ENCODE peak calls at places on chromosomes 2 and 18, in ten cellular contexts. Y is stomach, D is adrenal gland, F is neural progenitor cell, R is right cardiac atrium, X is astrocyte, J is lower lobe of right lung, W is psoas muscle, M is left ventricle myocardium inferior, L is A549. I is an unnamed sample. For H3K4me1 and H3K9me3, the result is how much of the 10 kb centered on the place peaks cover.

GRCh38 chr2:33924770-33925169 is 325.7 kb upstream of the FAM98A start:
- DNase-seq in Y (no peak), D (no peak), F (no peak), R (no peak), X (no peak), J (no peak), W (no peak), M (no peak), L (no peak), I (no peak)

GRCh38 chr2:65754219-65754618 is 321.8 kb upstream of the SPRED2 start:
- DNase-seq in Y (no peak), D (peak), F (no peak), R (no peak), X (peak), J (no peak), W (no peak), M (no peak), L (no peak), I (no peak)

GRCh38 chr2:194087569-194087968 is 1569.5 kb upstream of the SLC39A10 start:
- DNase-seq in Y (no peak), D (no peak), F (no peak), R (no peak), X (no peak), J (no peak), W (no peak), M (no peak), L (no peak), I (no peak)

GRCh38 chr2:151914989-151915628 is 86.9 kb upstream of the ARL5A start:
- DNase-seq in Y (no peak), D (no peak), F (no peak), R (peak), X (no peak), J (no peak), W (no peak), M (no peak), L (no peak), I (no peak)

GRCh38 chr18:650428-650858 is 7.0 kb upstream of the TYMS start:
- DNase-seq in Y (no peak), D (no peak), F (no peak), R (no peak), X (no peak), J (no peak), W (no peak), M (no peak), L (no peak), I (no peak)

GRCh38 chr2:84829693-84830092 is 51.2 kb downstream of the TRABD2A start:
- DNase-seq in Y (no peak), D (no peak), F (no peak), R (no peak), X (no peak), J (no peak), W (no peak), M (no peak), L (no peak), I (no peak)

GRCh38 chr2:36287363-36288275 is 68.0 kb upstream of the CRIM1 start:
- DNase-seq in Y (no peak), D (no peak), F (no peak), R (no peak), X (peak), J (no peak), W (no peak), M (no peak), L (no peak), I (peak)

GRCh38 chr2:64645014-64645418 is 8.7 kb downstream of the SERTAD2 start:
- DNase-seq in Y (peak), D (peak), F (peak), R (peak), X (peak), J (no peak), W (no peak), M (peak), L (peak), I (peak)

GRCh38 chr2:71610671-71611070 is 157.3 kb downstream of the DYSF start:
- DNase-seq in Y (peak), D (peak), F (no peak), R (no peak), X (no peak), J (peak), W (peak), M (no peak), L (no peak), I (no peak)

GRCh38 chr2:219249203-219249980 is 3.7 kb upstream of the TUBA4B start:
- DNase-seq in Y (peak), D (peak), F (no peak), R (peak), X (peak), J (peak), W (peak), M (peak), L (peak), I (peak)

GRCh38 chr2:214774108-214774507 is 35.4 kb downstream of the BARD1 start:
- DNase-seq in Y (no peak), D (no peak), F (no peak), R (no peak), X (peak), J (no peak), W (no peak), M (no peak), L (no peak), I (peak)

GRCh38 chr2:200258881-200259576 is 47.5 kb upstream of the SPATS2L start:
- DNase-seq in Y (no peak), D (no peak), F (no peak), R (no peak), X (no peak), J (no peak), W (no peak), M (no peak), L (no peak), I (no peak)

GRCh38 chr2:54771166-54771565 is 47.7 kb downstream of the EML6 start:
- DNase-seq in Y (no peak), D (peak), F (no peak), R (no peak), X (peak), J (no peak), W (no peak), M (no peak), L (no peak), I (peak)

GRCh38 chr2:191974676-191975075 is 127.8 kb upstream of the CAVIN2 start:
- DNase-seq in Y (no peak), D (no peak), F (no peak), R (no peak), X (peak), J (no peak), W (no peak), M (no peak), L (no peak), I (no peak)

GRCh38 chr2:127560201-127560928 is 24.9 kb downstream of the MYO7B start:
- DNase-seq in Y (peak), D (peak), F (peak), R (no peak), X (peak), J (no peak), W (no peak), M (no peak), L (no peak), I (peak)

GRCh38 chr2:67871696-67872320 is 191.0 kb downstream of the C1D start:
- DNase-seq in Y (no peak), D (no peak), F (no peak), R (no peak), X (peak), J (no peak), W (no peak), M (no peak), L (no peak), I (peak)

GRCh38 chr2:20156826-20157605 is 67.9 kb downstream of the SDC1 start:
- DNase-seq in Y (no peak), D (no peak), F (no peak), R (no peak), X (no peak), J (no peak), W (no peak), M (no peak), L (no peak), I (no peak)

GRCh38 chr18:67733094-67733493 is 216.6 kb upstream of the DSEL start:
- DNase-seq in Y (no peak), D (no peak), F (no peak), R (no peak), X (peak), J (no peak), W (no peak), M (no peak), L (no peak), I (peak)

GRCh38 chr18:35641916-35642315 is 60.4 kb downstream of the GALNT1 start:
- DNase-seq in Y (no peak), D (no peak), F (no peak), R (no peak), X (no peak), J (no peak), W (no peak), M (no peak), L (no peak), I (no peak)

GRCh38 chr2:222912117-222912516 is 51.3 kb downstream of the ACSL3 start:
- DNase-seq in Y (no peak), D (peak), F (no peak), R (no peak), X (peak), J (no peak), W (no peak), M (no peak), L (no peak), I (peak)

GRCh38 chr2:180781276-180781675 is 199.1 kb upstream of the UBE2E3 start:
- DNase-seq in Y (no peak), D (no peak), F (no peak), R (no peak), X (peak), J (no peak), W (no peak), M (no peak), L (no peak), I (no peak)

GRCh38 chr2:137002911-137003310 is 237.6 kb downstream of the THSD7B start:
- DNase-seq in Y (no peak), D (no peak), F (no peak), R (no peak), X (no peak), J (no peak), W (no peak), M (no peak), L (no peak), I (no peak)

GRCh38 chr18:13813271-13813849 is 10.6 kb upstream of the MC5R start:
- DNase-seq in Y (peak), D (peak), F (peak), R (peak), X (peak), J (no peak), W (peak), M (peak), L (peak), I (peak)

GRCh38 chr2:136407952-136408318 is 290.0 kb upstream of the CXCR4 start:
- DNase-seq in Y (no peak), D (no peak), F (no peak), R (no peak), X (no peak), J (no peak), W (no peak), M (no peak), L (no peak), I (no peak)

GRCh38 chr2:28993211-28993960 is 12.3 kb downstream of the TOGARAM2 start:
- DNase-seq in Y (peak), D (no peak), F (no peak), R (no peak), X (no peak), J (peak), W (no peak), M (no peak), L (no peak), I (no peak)

GRCh38 chr2:124563415-124563814 is 538.3 kb downstream of the CNTNAP5 start:
- DNase-seq in Y (no peak), D (no peak), F (no peak), R (no peak), X (no peak), J (no peak), W (no peak), M (no peak), L (no peak), I (no peak)

GRCh38 chr18:39841133-39842041 is 2113.6 kb upstream of the PIK3C3 start:
- DNase-seq in Y (peak), D (peak), F (peak), R (peak), X (peak), J (peak), W (peak), M (no peak), L (peak), I (peak)

GRCh38 chr18:73717570-73717969 is 430.1 kb downstream of the FBXO15 start:
- DNase-seq in Y (no peak), D (no peak), F (no peak), R (no peak), X (peak), J (no peak), W (no peak), M (no peak), L (no peak), I (peak)

GRCh38 chr2:38200583-38200982 is 124.6 kb upstream of the CYP1B1 start:
- DNase-seq in Y (no peak), D (no peak), F (no peak), R (no peak), X (no peak), J (no peak), W (no peak), M (no peak), L (no peak), I (no peak)

GRCh38 chr2:101113441-101114267 is 37.5 kb downstream of the TBC1D8 start:
- DNase-seq in Y (peak), D (no peak), F (no peak), R (no peak), X (no peak), J (no peak), W (no peak), M (no peak), L (peak), I (peak)
- H3K4me1 ChIP-seq in Y (half or more), D (under half), F (under half), R (under half), X (under half), J (half or more), W (half or more), M (half or more), L (half or more), I (under half)

GRCh38 chr2:82674638-82675037 is 1784.4 kb downstream of the SUCLG1 start:
- DNase-seq in Y (no peak), D (no peak), F (no peak), R (no peak), X (no peak), J (no peak), W (no peak), M (no peak), L (no peak), I (no peak)
- H3K9me3 ChIP-seq in Y (under half), D (under half), F (under half), R (under half), X (under half), J (under half), W (under half), M (under half), L (under half), I (under half)

DNA sequence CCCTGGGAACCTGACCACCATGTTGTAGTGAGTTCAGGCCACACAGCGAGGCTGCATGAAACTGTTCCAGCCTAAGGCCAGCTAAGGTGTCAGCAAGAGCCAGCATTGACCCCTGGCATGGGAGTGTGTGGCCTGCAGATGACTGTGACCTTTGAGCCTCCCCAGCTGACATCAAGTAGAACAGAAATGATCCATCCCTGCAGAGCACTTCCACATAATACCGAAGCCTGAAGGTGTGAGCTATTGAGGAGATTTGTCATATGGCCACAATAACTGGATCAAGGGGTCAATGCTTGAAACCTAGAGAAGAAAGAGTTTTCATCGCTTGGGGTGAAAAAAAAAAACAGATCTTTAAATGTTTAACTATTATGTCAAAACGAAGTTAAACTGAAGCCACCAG is 207.3 kb upstream of the SOX11 start:
- DNase-seq in Y (no peak), D (no peak), F (no peak), R (no peak), X (no peak), J (no peak), W (no peak), M (no peak), L (no peak), I (no peak)
- H3K4me1 ChIP-seq in Y (under half), D (under half), F (under half), R (under half), X (under half), J (under half), W (under half), M (under half), L (under half), I (under half)

GRCh38 chr2:83233284-83233683 is 1225.8 kb downstream of the SUCLG1 start:
- DNase-seq in Y (no peak), D (no peak), F (no peak), R (no peak), X (no peak), J (no peak), W (no peak), M (no peak), L (no peak), I (peak)
- H3K9me3 ChIP-seq in Y (under half), D (under half), F (under half), R (under half), X (under half), J (under half), W (under half), M (under half), L (under half), I (under half)

I was measured in GM23248.